ENCODE peak calls at places on chromosomes 2 and 18, in nine cellular contexts. D is neuronal stem cell, B is SK-N-SH, S is HCT116, N is colonic mucosa, A is GM23248, L is fibroblast of lung, T is H9, F is mesendoderm. U is an unnamed sample.

GRCh38 chr2:189109921-189110397 is 69.6 kb downstream of the COL5A2 start:
- DNase-seq in D (no peak), F (peak; percentile 46), A (no peak), L (no peak), N (no peak), S (peak; percentile 21), T (no peak), B (no peak), U (no peak)

GRCh38 chr2:9333591-9334171 is 89.6 kb downstream of the ITGB1BP1 start:
- DNase-seq in D (peak; percentile 17), B (peak; percentile 70), F (peak; percentile 85), N (peak; percentile 75), T (peak; percentile 62), A (peak; percentile 92), L (peak; percentile 87), S (peak; percentile 53), U (no peak)

GRCh38 chr2:235332240-235332890 is 161.5 kb upstream of the AGAP1 start:
- DNase-seq in S (no peak), N (no peak), F (no peak), D (no peak), A (no peak), B (no peak), T (no peak), L (no peak), U (no peak)

GRCh38 chr2:237432484-237433092 is 18.6 kb upstream of the COL6A3 start:
- DNase-seq in B (peak; percentile 82), F (peak; percentile 68), S (peak; percentile 15), D (no peak), T (peak; percentile 56), N (no peak), L (peak; percentile 64), A (peak; percentile 99), U (peak; percentile 83)

GRCh38 chr2:103161456-103162289 is 399.8 kb downstream of the TMEM182 start:
- DNase-seq in D (peak; percentile 44), N (peak; percentile 52), F (peak; percentile 70), A (peak; percentile 75), B (peak; percentile 49), T (no peak), S (peak; percentile 16), L (peak; percentile 57), U (no peak)

GRCh38 chr2:225841314-225841713 is 441.8 kb downstream of the NYAP2 start:
- DNase-seq in F (no peak), B (no peak), S (no peak), L (peak; percentile 68), N (no peak), T (no peak), A (no peak), D (no peak), U (no peak)

GRCh38 chr2:44943031-44943692 is 1.7 kb downstream of the SIX3 start:
- DNase-seq in D (no peak), B (peak; percentile 66), N (no peak), A (peak; percentile 46), S (no peak), T (no peak), L (no peak), F (peak; percentile 50), U (no peak)

GRCh38 chr2:53051157-53051556 is 716.4 kb upstream of the CHAC2 start:
- DNase-seq in L (no peak), A (no peak), N (no peak), T (no peak), D (no peak), B (no peak), S (no peak), F (no peak), U (no peak)

GRCh38 chr2:226426292-226426736 is 373.3 kb downstream of the IRS1 start:
- DNase-seq in S (no peak), L (peak; percentile 97), D (no peak), B (no peak), T (no peak), N (no peak), F (no peak), A (peak; percentile 90), U (peak; percentile 78)

GRCh38 chr2:70627499-70627898 is 73.9 kb upstream of the TGFA start:
- DNase-seq in A (peak; percentile 10), S (no peak), F (no peak), L (peak; percentile 42), B (no peak), D (no peak), T (no peak), N (no peak), U (no peak)

GRCh38 chr2:128310094-128310716 is 8.5 kb downstream of the HS6ST1 start:
- DNase-seq in B (peak; percentile 12), F (no peak), L (no peak), A (no peak), D (no peak), S (no peak), N (peak; percentile 14), T (peak; percentile 21), U (no peak)

GRCh38 chr18:49520661-49521145 is 33.7 kb upstream of the C18orf32 start:
- DNase-seq in T (no peak), F (no peak), D (no peak), L (peak; percentile 41), S (no peak), N (no peak), B (no peak), A (peak; percentile 13), U (no peak)

GRCh38 chr18:261398-262073 is 6.3 kb downstream of the THOC1 start:
- DNase-seq in L (no peak), F (no peak), B (no peak), N (no peak), D (no peak), T (no peak), S (no peak), A (peak; percentile 77), U (no peak)

GRCh38 chr18:21406111-21406510 is 164.1 kb downstream of the GREB1L start:
- DNase-seq in B (no peak), L (no peak), F (no peak), T (no peak), D (no peak), N (no peak), A (peak; percentile 57), S (no peak), U (no peak)

GRCh38 chr18:22840606-22841144 is 92.5 kb upstream of the RBBP8 start:
- DNase-seq in N (no peak), S (no peak), B (no peak), L (no peak), T (no peak), A (peak; percentile 64), D (no peak), F (no peak), U (no peak)

GRCh38 chr18:54957987-54958386 is 1.3 kb downstream of the CCDC68 start:
- DNase-seq in A (no peak), D (no peak), F (no peak), L (peak; percentile 74), S (no peak), T (no peak), N (peak; percentile 61), B (no peak), U (no peak)

GRCh38 chr2:176133366-176133765 is 3.9 kb downstream of the HOXD8 start:
- DNase-seq in L (no peak), D (no peak), F (no peak), B (no peak), T (no peak), S (no peak), N (no peak), A (no peak), U (no peak)

GRCh38 chr2:65382776-65383357 is 49.5 kb downstream of the SPRED2 start:
- DNase-seq in F (no peak), D (no peak), T (peak; percentile 43), S (peak; percentile 96), A (peak; percentile 97), L (peak; percentile 80), B (peak; percentile 50), N (peak; percentile 92), U (peak; percentile 97)

GRCh38 chr2:222288590-222289279 is 10.1 kb downstream of the PAX3 start:
- DNase-seq in A (no peak), B (no peak), T (no peak), N (no peak), F (no peak), D (no peak), S (no peak), L (no peak), U (no peak)

GRCh38 chr2:159982270-159982669 is 80.1 kb downstream of the PLA2R1 start:
- DNase-seq in D (no peak), B (no peak), L (peak; percentile 77), N (no peak), T (no peak), F (peak; percentile 91), A (peak; percentile 93), S (no peak), U (peak; percentile 40)

GRCh38 chr2:232861353-232861752 is 8.7 kb upstream of the SNORC start:
- DNase-seq in N (no peak), F (no peak), S (no peak), T (no peak), D (no peak), L (no peak), B (no peak), A (no peak), U (no peak)

GRCh38 chr2:241300000-241300399 is 15.5 kb downstream of the HDLBP start:
- DNase-seq in L (no peak), B (no peak), N (no peak), T (no peak), A (no peak), F (no peak), D (no peak), S (no peak), U (no peak)

GRCh38 chr2:168639501-168639900 is 162.9 kb upstream of the NOSTRIN start:
- DNase-seq in A (peak; percentile 33), S (no peak), N (peak; percentile 73), T (no peak), B (no peak), D (no peak), L (peak; percentile 98), F (peak; percentile 94), U (peak; percentile 52)
- H3K4me1 ChIP-seq in A (peaks cover 8% of the 10 kb centered on the region), S (peaks cover 4% of the 10 kb centered on the region), N (peaks cover 10% of the 10 kb centered on the region), T (peaks cover 12% of the 10 kb centered on the region), B (no peaks in the 10 kb centered on the region), D (peaks cover 13% of the 10 kb centered on the region), L (peaks cover 4% of the 10 kb centered on the region), F (peaks cover 9% of the 10 kb centered on the region), U (peaks cover 20% of the 10 kb centered on the region)

GRCh38 chr2:224308267-224308911 is 93.5 kb downstream of the FAM124B start:
- DNase-seq in A (peak; percentile 13), S (no peak), B (no peak), T (no peak), D (no peak), N (no peak), F (no peak), L (no peak), U (no peak)

GRCh38 chr2:224302952-224303351 is 99.0 kb downstream of the FAM124B start:
- DNase-seq in T (no peak), D (no peak), S (no peak), B (no peak), A (no peak), L (no peak), N (no peak), F (peak; percentile 86), U (no peak)
- H3K9ac ChIP-seq in T (no peak overlapping the region), D (no peak overlapping the region), S (no peak overlapping the region), B (no peak overlapping the region), A (no peak overlapping the region), L (no peak overlapping the region), N (no peak overlapping the region), F (no peak overlapping the region), U (no peak overlapping the region)

GRCh38 chr2:209523041-209523740 is 99.3 kb downstream of the MAP2 start:
- DNase-seq in L (no peak), N (no peak), B (no peak), D (no peak), T (no peak), F (no peak), S (no peak), A (no peak), U (no peak)
- H3K4me1 ChIP-seq in L (peaks cover 3% of the 10 kb centered on the region), N (no peaks in the 10 kb centered on the region), B (peaks cover 31% of the 10 kb centered on the region), D (peaks cover 36% of the 10 kb centered on the region), T (no peaks in the 10 kb centered on the region), F (no peaks in the 10 kb centered on the region), S (peaks cover 8% of the 10 kb centered on the region), A (peaks cover 21% of the 10 kb centered on the region), U (peaks cover 8% of the 10 kb centered on the region)

GRCh38 chr2:75870654-75871137 is 160.0 kb upstream of the GCFC2 start:
- DNase-seq in N (no peak), T (peak; percentile 47), L (no peak), A (no peak), B (no peak), D (no peak), F (no peak), S (no peak), U (no peak)
- H3K9ac ChIP-seq in N (no peak overlapping the region), T (no peak overlapping the region), L (no peak overlapping the region), A (no peak overlapping the region), B (no peak overlapping the region), D (no peak overlapping the region), F (no peak overlapping the region), S (no peak overlapping the region), U (no peak overlapping the region)

U was measured in keratinocyte.